ENCODE peak calls at places on chromosome 1, in four cellular contexts. V is AG08395, Q is cardiac muscle cell, B is anterior cingulate cortex. M is an unnamed sample.

GRCh38 chr1:7938070-7938469 is 2.6 kb downstream of the TNFRSF9 start:
- DNase-seq in Q (no peak), B (no peak), V (no peak), M (no peak)

GRCh38 chr1:91799159-91799558 is 86.8 kb downstream of the TGFBR3 start:
- DNase-seq in B (no peak), V (no peak), Q (no peak), M (no peak)

GRCh38 chr1:161088587-161089110 is 709 bp downstream of the NECTIN4 start:
- DNase-seq in Q (no peak), V (peak), B (no peak), M (peak)

GRCh38 chr1:22745675-22746585 is 35.3 kb downstream of the EPHB2 start:
- DNase-seq in Q (peak), B (no peak), V (peak), M (peak)

GRCh38 chr1:246394121-246394520 is 113.0 kb downstream of the SMYD3 start:
- DNase-seq in V (no peak), Q (no peak), B (no peak), M (no peak)

GRCh38 chr1:172269644-172270043 is 150.8 kb upstream of the C1orf105 start:
- DNase-seq in V (no peak), B (no peak), Q (peak), M (no peak)

GRCh38 chr1:19750101-19750881 is 49.4 kb downstream of the TMCO4 start:
- DNase-seq in V (peak), B (no peak), Q (no peak), M (peak)

GRCh38 chr1:161631076-161631475 is at the start of gene FCGR3B:
- DNase-seq in V (no peak), B (no peak), Q (no peak), M (no peak)

GRCh38 chr1:60583696-60584095 is 498.7 kb upstream of the NFIA start:
- DNase-seq in V (no peak), B (no peak), Q (no peak), M (no peak)

GRCh38 chr1:162310337-162310736 is 66.3 kb downstream of the SPATA46 start:
- DNase-seq in V (no peak), B (no peak), Q (peak), M (no peak)

GRCh38 chr1:110551278-110551809 is 32.4 kb upstream of the KCNA10 start:
- DNase-seq in Q (no peak), V (no peak), B (no peak), M (no peak)

GRCh38 chr1:58908539-58909161 is 124.8 kb upstream of the JUN start:
- DNase-seq in V (peak), Q (peak), B (no peak), M (peak)

GRCh38 chr1:151472852-151473731 is 13.8 kb upstream of the POGZ start:
- DNase-seq in B (no peak), V (peak), Q (peak), M (peak)

GRCh38 chr1:12636098-12636950 is 7.6 kb upstream of the AADACL4 start:
- DNase-seq in V (peak), Q (peak), B (no peak), M (peak)

GRCh38 chr1:248055261-248055660 is 8.6 kb downstream of the OR2L3 start:
- DNase-seq in Q (no peak), V (no peak), B (no peak), M (no peak)

GRCh38 chr1:234912541-234913312 is 215.9 kb downstream of the TOMM20 start:
- DNase-seq in V (no peak), Q (no peak), B (no peak), M (no peak)

GRCh38 chr1:201214461-201214860 is 23.8 kb downstream of the IGFN1 start:
- DNase-seq in V (no peak), B (no peak), Q (no peak), M (no peak)

GRCh38 chr1:44924835-44925464 is 61.4 kb downstream of the EIF2B3 start:
- DNase-seq in B (no peak), V (peak), Q (peak), M (peak)

GRCh38 chr1:202888204-202888506 is 794 bp downstream of the RABIF start:
- DNase-seq in Q (no peak), B (no peak), V (peak), M (no peak)

GRCh38 chr1:179082308-179083030 is 599 bp downstream of the TOR3A start:
- DNase-seq in B (no peak), V (peak), Q (peak), M (peak)

GRCh38 chr1:21254335-21254951 is 35.8 kb downstream of the ECE1 start:
- DNase-seq in B (peak), V (no peak), Q (peak), M (no peak)

GRCh38 chr1:54124472-54124871 is 28.3 kb downstream of the CDCP2 start:
- DNase-seq in V (no peak), Q (no peak), B (no peak), M (no peak)

GRCh38 chr1:174445351-174445750 is 2.4 kb upstream of the GPR52 start:
- DNase-seq in Q (no peak), V (no peak), B (no peak), M (no peak)

GRCh38 chr1:179369751-179370341 is 4.1 kb downstream of the AXDND1 start:
- DNase-seq in B (no peak), V (peak), Q (peak), M (peak)

GRCh38 chr1:29789910-29790247 is 553.6 kb downstream of the PTPRU start:
- DNase-seq in Q (no peak), V (no peak), B (no peak), M (no peak)

GRCh38 chr1:247332901-247333361 is 1.3 kb upstream of the ZNF496 start:
- DNase-seq in Q (peak), B (no peak), V (no peak), M (peak)

GRCh38 chr1:150387200-150387599 is 23.3 kb downstream of the RPRD2 start:
- DNase-seq in V (no peak), B (no peak), Q (no peak), M (no peak)

GRCh38 chr1:245598524-245599310 is 443.9 kb downstream of the KIF26B start:
- DNase-seq in B (no peak), V (peak), Q (peak), M (no peak)

GRCh38 chr1:14535619-14536355 is 62.7 kb upstream of the KAZN start:
- DNase-seq in B (no peak), V (no peak), Q (no peak), M (no peak)

GRCh38 chr1:145784409-145784808 is 39.5 kb downstream of the RNF115 start:
- DNase-seq in Q (no peak), V (no peak), B (no peak), M (no peak)

GRCh38 chr1:46755121-46755520 is 36.2 kb upstream of the EFCAB14 start:
- DNase-seq in B (no peak), V (no peak), Q (no peak), M (no peak)

GRCh38 chr1:78383923-78384322 is 106.9 kb upstream of the PTGFR start:
- DNase-seq in B (no peak), V (no peak), Q (peak), M (no peak)

GRCh38 chr1:57959727-57960300 is 536.0 kb upstream of the DAB1 start:
- DNase-seq in V (no peak), B (peak), Q (no peak), M (no peak)

GRCh38 chr1:157274698-157275534 is 136.7 kb upstream of the ETV3 start:
- DNase-seq in Q (peak), B (no peak), V (peak), M (peak)

GRCh38 chr1:48693180-48693579 is 83.5 kb downstream of the BEND5 start:
- DNase-seq in B (no peak), Q (no peak), V (no peak), M (no peak)

GRCh38 chr1:231636157-231636556 is 9.6 kb downstream of the DISC1 start:
- DNase-seq in Q (peak), V (peak), B (no peak), M (no peak)

GRCh38 chr1:228391411-228392020 is 15.1 kb downstream of the TRIM11 start:
- DNase-seq in Q (no peak), V (no peak), B (no peak), M (no peak)